ENCODE peak calls at places on chromosomes 2 and 18, in five cellular contexts. D, N, S, U and F are unnamed samples.

GRCh38 chr2:120398961-120399888 is 53.3 kb downstream of the INHBB start:
- DNase-seq in U (no peak), N (peak), D (peak), S (no peak), F (no peak)

GRCh38 chr2:68062680-68063387 is at the start of gene C1D:
- DNase-seq in U (peak), N (peak), S (peak), D (peak), F (peak)

GRCh38 chr2:10514287-10514686 is 66.2 kb upstream of the ODC1 start:
- DNase-seq in S (no peak), U (no peak), N (peak), D (no peak), F (no peak)

GRCh38 chr2:171432969-171433762 is 624 bp downstream of the METTL8 start:
- DNase-seq in S (peak), D (no peak), U (peak), N (peak), F (peak)

GRCh38 chr2:15672961-15673918 is 81.6 kb downstream of the DDX1 start:
- DNase-seq in N (no peak), U (no peak), D (no peak), S (no peak), F (no peak)

GRCh38 chr2:197929008-197929885 is 124.9 kb downstream of the PLCL1 start:
- DNase-seq in S (no peak), D (no peak), N (no peak), U (no peak), F (no peak)

GRCh38 chr2:101140978-101141655 is 10.1 kb downstream of the TBC1D8 start:
- DNase-seq in U (no peak), N (peak), S (no peak), D (no peak), F (no peak)

GRCh38 chr2:185979546-185980071 is 241.0 kb downstream of the FSIP2 start:
- DNase-seq in N (peak), D (peak), U (no peak), S (no peak), F (no peak)

GRCh38 chr2:46448111-46448510 is 31.3 kb upstream of the TMEM247 start:
- DNase-seq in N (no peak), D (no peak), U (no peak), S (no peak), F (no peak)

GRCh38 chr18:51070545-51070944 is 40.5 kb downstream of the SMAD4 start:
- DNase-seq in S (no peak), U (no peak), D (peak), N (peak), F (no peak)

GRCh38 chr2:171687287-171688128 is at the start of gene DYNC1I2:
- DNase-seq in N (peak), U (peak), S (peak), D (peak), F (peak)

GRCh38 chr2:40087927-40088326 is 308.9 kb upstream of the THUMPD2 start:
- DNase-seq in U (no peak), S (no peak), N (no peak), D (no peak), F (peak)

GRCh38 chr2:45119038-45119437 is 109.8 kb upstream of the SIX2 start:
- DNase-seq in S (no peak), N (peak), D (peak), U (no peak), F (no peak)

GRCh38 chr2:240584486-240585031 is 2.0 kb upstream of the CAPN10 start:
- DNase-seq in S (no peak), U (no peak), N (peak), D (no peak), F (peak)

GRCh38 chr18:54130631-54131030 is 93.8 kb downstream of the MBD2 start:
- DNase-seq in S (no peak), D (no peak), N (peak), U (no peak), F (no peak)

GRCh38 chr18:45785015-45785597 is 40.4 kb upstream of the SIGLEC15 start:
- DNase-seq in S (no peak), U (no peak), N (peak), D (peak), F (no peak)

GRCh38 chr2:206096876-206097275 is 10.9 kb upstream of the INO80D start:
- DNase-seq in U (no peak), S (no peak), D (no peak), N (no peak), F (no peak)

GRCh38 chr2:221817052-221817451 is 244.9 kb upstream of the EPHA4 start:
- DNase-seq in D (peak), N (peak), U (no peak), S (no peak), F (no peak)

GRCh38 chr2:120910956-120911951 is 175.6 kb downstream of the GLI2 start:
- DNase-seq in D (peak), S (no peak), N (peak), U (no peak), F (no peak)